ENCODE peak calls at places on chromosome 19, in four cellular contexts. S, N, B and K are unnamed samples.

GRCh38 chr19:1503925-1504430 is 8.8 kb downstream of the ADAMTSL5 start:
- DNase-seq in S (no peak), N (no peak), B (no peak), K (no peak)

GRCh38 chr19:55084416-55084815 is 8.7 kb downstream of the EPS8L1 start:
- DNase-seq in S (no peak), N (no peak), B (no peak), K (no peak)

GRCh38 chr19:56840452-56841193 is at the start of the genes PEG3 and ZIM2:
- DNase-seq in S (no peak), N (no peak), B (no peak), K (no peak)

GRCh38 chr19:10975374-10976036 is 14.7 kb downstream of the SMARCA4 start:
- DNase-seq in S (no peak), N (no peak), B (no peak), K (no peak)

GRCh38 chr19:6564393-6564792 is 26.6 kb downstream of the CD70 start:
- DNase-seq in S (no peak), N (no peak), B (no peak), K (no peak)

GRCh38 chr19:44947041-44947581 is 1.3 kb downstream of the APOC2 start:
- DNase-seq in S (no peak), N (no peak), B (no peak), K (no peak)

GRCh38 chr19:51179297-51179696 is 37.2 kb downstream of the SIGLEC7 start:
- DNase-seq in S (no peak), N (no peak), B (no peak), K (no peak)

GRCh38 chr19:12864721-12865715 is 16.2 kb downstream of the DNASE2 start:
- DNase-seq in S (no peak), N (no peak), B (no peak), K (no peak)

GRCh38 chr19:55927991-55928390 is 4.1 kb downstream of the NLRP13 start:
- DNase-seq in S (no peak), N (no peak), B (no peak), K (no peak)

GRCh38 chr19:14837391-14837790 is 2.4 kb upstream of the OR7A5 start:
- DNase-seq in S (no peak), N (no peak), B (no peak), K (no peak)

GRCh38 chr19:3658004-3658822 is 31.6 kb upstream of the CACTIN start:
- DNase-seq in S (no peak), N (no peak), B (no peak), K (no peak)

GRCh38 chr19:1066748-1067340 is at the start of gene ARHGAP45:
- DNase-seq in S (peak), N (peak), B (no peak), K (peak)

GRCh38 chr19:4889034-4889825 is 13.5 kb downstream of the ARRDC5 start:
- DNase-seq in S (no peak), N (no peak), B (no peak), K (no peak)

GRCh38 chr19:23804676-23805075 is 46.0 kb upstream of the ZNF681 start:
- DNase-seq in S (no peak), N (no peak), B (no peak), K (no peak)

GRCh38 chr19:14375055-14375581 is 6.1 kb upstream of the ADGRE5 start:
- DNase-seq in S (peak), N (peak), B (no peak), K (peak)

GRCh38 chr19:55251296-55252081 is 7.3 kb downstream of the PPP6R1 start:
- DNase-seq in S (peak), N (peak), B (no peak), K (peak)

GRCh38 chr19:38317104-38317612 is 1.4 kb upstream of the YIF1B start:
- DNase-seq in S (no peak), N (peak), B (no peak), K (peak)

GRCh38 chr19:49930483-49931011 is 1.2 kb upstream of the NUP62 start:
- DNase-seq in S (no peak), N (no peak), B (no peak), K (no peak)

GRCh38 chr19:18481505-18482222 is 40.2 kb downstream of the ELL start:
- DNase-seq in S (no peak), N (no peak), B (no peak), K (no peak)

GRCh38 chr19:49496574-49497008 is 357 bp downstream of the RPS11 start:
- DNase-seq in S (no peak), N (no peak), B (no peak), K (no peak)